ENCODE peak calls at places on chromosome 5, in six cellular contexts. H is GM23248, N is neuronal stem cell, Q is fibroblast of lung, K is IMR-90, S is HCT116. W is an unnamed sample. For H3K4me1, the result is how much of the 10 kb centered on the place peaks cover.

GRCh38 chr5:33306758-33307157 is 134.0 kb upstream of the TARS1 start:
- DNase-seq in H (peak), N (no peak), Q (peak), K (no peak), S (no peak), W (no peak)

GRCh38 chr5:59528226-59528862 is 365.2 kb downstream of the PDE4D start:
- DNase-seq in H (no peak), N (peak), Q (no peak), K (no peak), S (no peak), W (no peak)

GRCh38 chr5:119021333-119021732 is 33.0 kb upstream of the DTWD2 start:
- DNase-seq in H (no peak), N (no peak), Q (no peak), K (no peak), S (no peak), W (no peak)

GRCh38 chr5:127505819-127506218 is 11.6 kb upstream of the PRRC1 start:
- DNase-seq in H (no peak), N (no peak), Q (no peak), K (no peak), S (no peak), W (no peak)

GRCh38 chr5:32542216-32543059 is 42.9 kb upstream of the SUB1 start:
- DNase-seq in H (peak), N (no peak), Q (peak), K (peak), S (no peak), W (peak)

GRCh38 chr5:59040007-59040803 is 457.3 kb downstream of the RAB3C start:
- DNase-seq in H (peak), N (no peak), Q (no peak), K (no peak), S (no peak), W (no peak)

GRCh38 chr5:91264311-91265051 is 118.6 kb downstream of the ARRDC3 start:
- DNase-seq in H (no peak), N (no peak), Q (no peak), K (no peak), S (no peak), W (no peak)

GRCh38 chr5:132369471-132370240 is at the start of gene SLC22A5:
- DNase-seq in H (peak), N (peak), Q (peak), K (peak), S (peak), W (peak)

GRCh38 chr5:172418847-172419810 is 35.2 kb downstream of the SH3PXD2B start:
- DNase-seq in H (peak), N (no peak), Q (no peak), K (no peak), S (no peak), W (no peak)

GRCh38 chr5:167870055-167870454 is 421.4 kb upstream of the WWC1 start:
- DNase-seq in H (peak), N (no peak), Q (peak), K (no peak), S (no peak), W (no peak)

GRCh38 chr5:40685191-40685590 is 5.5 kb downstream of the PTGER4 start:
- DNase-seq in H (no peak), N (no peak), Q (no peak), K (no peak), S (no peak), W (no peak)

GRCh38 chr5:173050791-173051190 is 5.4 kb upstream of the CREBRF start:
- DNase-seq in H (peak), N (no peak), Q (no peak), K (peak), S (no peak), W (no peak)

GRCh38 chr5:138565100-138565821 is 9.9 kb downstream of the HSPA9 start:
- DNase-seq in H (no peak), N (no peak), Q (no peak), K (no peak), S (no peak), W (no peak)

GRCh38 chr5:59673438-59674058 is 220.0 kb downstream of the PDE4D start:
- DNase-seq in H (peak), N (peak), Q (peak), K (peak), S (peak), W (peak)

GRCh38 chr5:61184708-61185107 is 22.4 kb upstream of the SMIM15 start:
- DNase-seq in H (peak), N (no peak), Q (peak), K (peak), S (no peak), W (no peak)

GRCh38 chr5:855771-856530 is 5.2 kb upstream of the ZDHHC11 start:
- DNase-seq in H (peak), N (no peak), Q (peak), K (no peak), S (no peak), W (no peak)

GRCh38 chr5:112616812-112617547 is 120.7 kb upstream of the APC start:
- DNase-seq in H (peak), N (no peak), Q (no peak), K (no peak), S (no peak), W (no peak)

GRCh38 chr5:112318346-112318745 is 100.7 kb downstream of the EPB41L4A start:
- DNase-seq in H (no peak), N (no peak), Q (no peak), K (no peak), S (no peak), W (no peak)

GRCh38 chr5:159586941-159587340 is 256.7 kb upstream of the IL12B start:
- DNase-seq in H (no peak), N (no peak), Q (peak), K (no peak), S (no peak), W (no peak)

GRCh38 chr5:123113136-123113535 is 24.1 kb downstream of the PRDM6 start:
- DNase-seq in H (no peak), N (no peak), Q (no peak), K (no peak), S (no peak), W (no peak)

GRCh38 chr5:132103969-132104391 is 30.4 kb downstream of the CSF2 start:
- DNase-seq in H (peak), N (no peak), Q (no peak), K (no peak), S (no peak), W (peak)

GRCh38 chr5:52560366-52560765 is 227.3 kb upstream of the ITGA1 start:
- DNase-seq in H (peak), N (no peak), Q (no peak), K (no peak), S (peak), W (peak)

GRCh38 chr5:83104031-83104430 is 26.7 kb downstream of the XRCC4 start:
- DNase-seq in H (peak), N (no peak), Q (peak), K (no peak), S (no peak), W (no peak)

GRCh38 chr5:96199713-96200183 is 233.3 kb downstream of the PCSK1 start:
- DNase-seq in H (no peak), N (no peak), Q (no peak), K (no peak), S (no peak), W (no peak)

GRCh38 chr5:72355706-72356299 is 35.6 kb downstream of the PTCD2 start:
- DNase-seq in H (peak), N (peak), Q (peak), K (peak), S (no peak), W (no peak)

GRCh38 chr5:132825824-132826391 is 4.5 kb downstream of the SHROOM1 start:
- DNase-seq in H (no peak), N (no peak), Q (no peak), K (no peak), S (no peak), W (no peak)

GRCh38 chr5:9498541-9499497 is 47.1 kb downstream of the SEMA5A start:
- DNase-seq in H (peak), N (peak), Q (no peak), K (peak), S (no peak), W (peak)

GRCh38 chr5:945691-946541 is 53.2 kb downstream of the TRIP13 start:
- DNase-seq in H (peak), N (no peak), Q (no peak), K (no peak), S (no peak), W (no peak)

GRCh38 chr5:15727375-15727774 is 227.4 kb downstream of the FBXL7 start:
- DNase-seq in H (no peak), N (no peak), Q (no peak), K (no peak), S (no peak), W (no peak)

GRCh38 chr5:66498791-66499207 is 97.4 kb upstream of the MAST4 start:
- DNase-seq in H (peak), N (no peak), Q (peak), K (no peak), S (no peak), W (peak)

GRCh38 chr5:39426136-39426535 is 1.4 kb upstream of the DAB2 start:
- DNase-seq in H (peak), N (no peak), Q (no peak), K (no peak), S (no peak), W (no peak)

GRCh38 chr5:39427225-39427624 is 2.4 kb upstream of the DAB2 start:
- DNase-seq in H (peak), N (no peak), Q (peak), K (peak), S (no peak), W (no peak)

GRCh38 chr5:39422886-39423285 is 1.9 kb downstream of the DAB2 start:
- DNase-seq in H (no peak), N (no peak), Q (no peak), K (no peak), S (no peak), W (no peak)

GRCh38 chr5:39423331-39423751 is 1.4 kb downstream of the DAB2 start:
- DNase-seq in H (peak), N (no peak), Q (peak), K (no peak), S (no peak), W (no peak)

DNA sequence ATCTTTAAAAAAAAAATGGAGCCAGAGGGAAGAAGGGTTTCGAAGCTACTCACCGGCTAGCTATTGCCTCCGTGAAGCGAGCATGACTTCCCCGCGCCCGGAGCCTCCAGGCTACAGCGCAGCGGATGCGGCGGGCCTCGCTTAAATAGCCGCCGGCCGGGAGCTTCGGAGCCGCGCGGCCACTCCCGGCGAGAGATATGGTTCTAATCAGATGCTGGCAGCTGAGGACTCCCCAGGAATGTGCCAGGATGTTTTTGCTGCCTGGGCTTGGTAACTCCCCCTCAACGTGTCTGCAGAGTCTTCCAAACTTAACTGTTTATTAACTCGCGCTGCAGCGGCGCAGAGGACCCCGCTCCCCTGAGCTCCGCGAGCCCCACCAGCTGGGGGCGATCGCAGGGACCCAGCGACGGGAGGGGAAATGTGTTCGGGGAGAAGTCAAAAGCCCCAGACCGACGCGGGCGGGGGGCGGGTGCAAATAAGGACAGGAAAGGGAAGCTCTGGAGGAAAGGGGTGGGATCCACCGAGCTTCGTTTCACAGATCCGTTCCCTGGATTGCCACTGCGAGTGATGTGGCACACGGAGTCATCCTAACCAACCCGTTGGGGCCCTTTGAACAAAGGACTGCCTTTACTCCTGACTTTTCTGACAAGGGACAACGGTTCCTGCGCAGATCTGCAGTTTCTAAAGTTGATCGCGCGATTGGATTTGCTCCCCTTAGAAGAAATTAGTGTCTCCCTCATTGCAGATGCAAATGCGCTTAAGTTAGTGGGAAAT is at the start of gene DAB2:
- DNase-seq in H (peak), N (peak), Q (peak), K (peak), S (peak), W (no peak)
- H3K4me3 ChIP-seq in H (peak), N (peak), Q (peak), K (peak), S (peak), W (no peak)

GRCh38 chr5:125316913-125317545 is 570.6 kb upstream of the ZNF608 start:
- DNase-seq in H (no peak), N (no peak), Q (no peak), K (no peak), S (no peak), W (no peak)
- H3K9ac ChIP-seq in H (no peak), N (no peak), Q (no peak), K (no peak), S (no peak), W (no peak)

DNA sequence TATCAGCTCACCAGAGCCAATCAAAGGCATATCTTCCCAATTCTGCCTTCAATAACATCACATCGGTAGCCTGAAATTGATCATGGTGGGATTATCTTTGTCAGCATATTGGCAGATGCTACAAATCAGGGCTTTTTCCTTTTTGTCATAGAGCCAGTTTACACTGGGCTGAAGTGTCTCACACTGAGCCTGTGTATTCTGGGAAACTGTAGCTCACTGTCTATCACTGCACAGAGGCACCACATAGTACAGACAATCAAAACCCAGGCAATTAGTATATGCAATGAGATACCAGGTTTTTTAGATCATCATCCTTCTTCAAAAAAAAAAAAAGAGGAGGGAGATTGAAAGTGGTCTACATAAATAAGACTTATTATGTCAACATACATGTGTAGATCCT is 46.6 kb downstream of the ADAM19 start:
- DNase-seq in H (no peak), N (no peak), Q (no peak), K (no peak), S (no peak), W (no peak)
- H3K4me1 ChIP-seq in H (under half), N (under half), Q (under half), K (under half), S (under half), W (under half)

GRCh38 chr5:139667001-139667729 is 19.0 kb downstream of the CXXC5 start:
- DNase-seq in H (peak), N (no peak), Q (no peak), K (no peak), S (no peak), W (no peak)
- H3K4me3 ChIP-seq in H (no peak), N (no peak), Q (no peak), K (no peak), S (no peak), W (no peak)

DNA sequence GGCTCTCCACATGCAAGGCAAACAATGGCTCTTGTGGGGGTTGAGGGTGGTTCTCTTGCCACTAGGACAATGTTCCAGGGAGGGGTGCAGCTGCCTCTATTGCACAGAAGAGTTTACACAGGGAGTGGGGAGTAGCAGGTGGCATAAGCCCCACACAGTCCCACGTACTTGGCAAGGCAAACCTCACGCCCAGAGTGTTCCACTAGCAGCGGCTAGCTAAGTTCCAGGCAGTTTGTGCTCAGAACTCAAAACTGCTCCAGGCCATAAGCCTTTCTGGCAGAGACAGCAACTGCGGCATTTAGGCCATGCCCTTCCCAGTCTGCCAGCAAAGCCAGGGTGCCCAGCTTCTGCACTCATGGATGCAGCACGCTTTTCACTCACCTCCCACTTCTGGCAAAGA is 29.0 kb upstream of the BTNL3 start:
- DNase-seq in H (no peak), N (no peak), Q (no peak), K (no peak), S (no peak), W (no peak)
- H3K9ac ChIP-seq in H (no peak), N (no peak), Q (no peak), K (no peak), S (no peak), W (no peak)

GRCh38 chr5:142316681-142317080 is 8.1 kb downstream of the SPRY4 start:
- DNase-seq in H (no peak), N (no peak), Q (no peak), K (no peak), S (no peak), W (no peak)
- H3K4me1 ChIP-seq in H (half or more), N (half or more), Q (under half), K (under half), S (half or more), W (under half)